ENCODE peak calls at places on chromosomes 16 and 17, in seven cellular contexts. T is IMR-90; J is GM23338; I is left ventricle myocardium inferior; E is dorsolateral prefrontal cortex; A is CD8-positive, alpha-beta T cell; P is colonic mucosa. H is an unnamed sample.
A peak's percentile ranks its signal among the peaks of the same experiment; 100 is the strongest.

GRCh38 chr17:54404259-54404658 is 496.4 kb upstream of the TOM1L1 start:
- DNase-seq in T (no peak), J (no peak), I (no peak), E (no peak), A (no peak), P (no peak), H (no peak)

GRCh38 chr17:73986641-73987177 is 216.8 kb upstream of the RPL38 start:
- DNase-seq in T (no peak), J (no peak), I (no peak), E (peak; percentile 32), A (no peak), P (no peak), H (no peak)

GRCh38 chr17:34711646-34712045 is 132.3 kb downstream of the TMEM132E start:
- DNase-seq in T (no peak), J (no peak), I (no peak), E (no peak), A (no peak), P (no peak), H (no peak)

GRCh38 chr17:19460695-19461094 is 49.7 kb downstream of the RNF112 start:
- DNase-seq in T (no peak), J (peak; percentile 34), I (no peak), E (no peak), A (no peak), P (peak; percentile 38), H (no peak)

GRCh38 chr16:81711609-81712329 is 67.3 kb upstream of the PLCG2 start:
- DNase-seq in T (peak; percentile 92), J (peak; percentile 58), I (peak; percentile 8), E (peak; percentile 72), A (no peak), P (no peak), H (no peak)

GRCh38 chr17:76688165-76688622 is 22.6 kb downstream of the MXRA7 start:
- DNase-seq in T (no peak), J (no peak), I (no peak), E (no peak), A (no peak), P (no peak), H (no peak)

GRCh38 chr17:41190328-41190727 is 641 bp downstream of the KRTAP9-1 start:
- DNase-seq in T (no peak), J (no peak), I (no peak), E (no peak), A (no peak), P (no peak), H (no peak)

GRCh38 chr16:87115646-87116045 is 201.5 kb downstream of the C16orf95 start:
- DNase-seq in T (no peak), J (no peak), I (no peak), E (no peak), A (no peak), P (no peak), H (no peak)

GRCh38 chr17:33049781-33050414 is 58.3 kb downstream of the SPACA3 start:
- DNase-seq in T (peak; percentile 48), J (peak; percentile 78), I (no peak), E (no peak), A (no peak), P (peak; percentile 68), H (peak; percentile 59)

GRCh38 chr16:84105948-84106740 is 10.6 kb downstream of the MBTPS1 start:
- DNase-seq in T (no peak), J (no peak), I (no peak), E (no peak), A (no peak), P (no peak), H (no peak)

GRCh38 chr16:67470314-67470713 is 10.6 kb downstream of the ATP6V0D1 start:
- DNase-seq in T (no peak), J (no peak), I (peak; percentile 91), E (peak; percentile 91), A (no peak), P (peak; percentile 32), H (no peak)

GRCh38 chr16:3691778-3692177 is 25.5 kb downstream of the TRAP1 start:
- DNase-seq in T (no peak), J (no peak), I (no peak), E (no peak), A (no peak), P (no peak), H (no peak)

GRCh38 chr17:8735336-8735939 is 9.2 kb downstream of the CCDC42 start:
- DNase-seq in T (no peak), J (no peak), I (no peak), E (no peak), A (no peak), P (no peak), H (no peak)

GRCh38 chr16:27441276-27441675 is 39.3 kb downstream of the IL21R start:
- DNase-seq in T (no peak), J (no peak), I (no peak), E (peak; percentile 17), A (no peak), P (no peak), H (no peak)

GRCh38 chr17:62824290-62825135 is 16.4 kb upstream of the MARCHF10 start:
- DNase-seq in T (peak; percentile 95), J (peak; percentile 89), I (no peak), E (no peak), A (no peak), P (no peak), H (no peak)

GRCh38 chr17:79952265-79952877 is 83.3 kb downstream of the TBC1D16 start:
- DNase-seq in T (no peak), J (no peak), I (peak; percentile 11), E (peak; percentile 36), A (no peak), P (no peak), H (no peak)

GRCh38 chr16:785563-786535 is 2.3 kb downstream of the RPUSD1 start:
- DNase-seq in T (peak; percentile 37), J (peak; percentile 93), I (peak; percentile 66), E (peak; percentile 77), A (peak; percentile 50), P (peak; percentile 75), H (peak; percentile 74)

GRCh38 chr17:7239091-7240027 is at the start of gene PHF23:
- DNase-seq in T (peak; percentile 99), J (peak; percentile 100), I (peak; percentile 99), E (peak; percentile 99), A (peak; percentile 93), P (peak; percentile 100), H (peak; percentile 99)
- TF ChIP-seq CTCF in T (no peak), J (no peak), I (no peak), E (peak; percentile 30), A (no peak), P (no peak), H (no peak)

DNA sequence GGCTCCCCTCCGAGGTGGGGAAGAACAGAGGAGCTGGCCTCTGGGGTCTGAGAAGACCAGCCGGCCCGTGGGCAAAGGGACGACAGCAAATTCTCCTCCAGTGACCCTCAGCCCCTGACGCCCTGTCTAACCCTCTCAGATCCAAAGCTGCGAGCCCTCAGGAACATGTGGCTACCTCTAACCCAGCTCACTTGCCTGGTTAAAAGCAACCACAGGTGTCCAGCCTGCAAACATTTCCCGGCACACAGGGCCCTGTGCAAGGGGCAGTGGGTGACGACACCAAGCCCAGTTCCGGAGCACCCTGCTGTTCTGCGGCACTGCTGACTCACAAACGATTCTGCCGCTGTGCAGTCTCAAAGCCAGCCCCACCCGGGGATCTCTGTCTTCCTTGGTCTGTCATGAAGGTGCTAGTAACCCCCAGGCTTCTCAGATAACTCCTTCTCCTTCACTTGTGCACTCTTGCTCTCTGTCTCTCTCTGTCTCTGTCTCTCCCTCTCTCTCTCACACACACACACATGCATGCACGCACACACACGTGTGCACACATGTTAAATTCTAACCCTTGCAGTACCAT is 23.0 kb downstream of the WNT3 start:
- DNase-seq in T (no peak), J (no peak), I (no peak), E (no peak), A (no peak), P (no peak), H (no peak)
- H3K4me3 ChIP-seq in T (no peak overlapping the region), J (no peak overlapping the region), I (no peak overlapping the region), E (no peak overlapping the region), A (no peak overlapping the region), P (no peak overlapping the region), H (no peak overlapping the region)

DNA sequence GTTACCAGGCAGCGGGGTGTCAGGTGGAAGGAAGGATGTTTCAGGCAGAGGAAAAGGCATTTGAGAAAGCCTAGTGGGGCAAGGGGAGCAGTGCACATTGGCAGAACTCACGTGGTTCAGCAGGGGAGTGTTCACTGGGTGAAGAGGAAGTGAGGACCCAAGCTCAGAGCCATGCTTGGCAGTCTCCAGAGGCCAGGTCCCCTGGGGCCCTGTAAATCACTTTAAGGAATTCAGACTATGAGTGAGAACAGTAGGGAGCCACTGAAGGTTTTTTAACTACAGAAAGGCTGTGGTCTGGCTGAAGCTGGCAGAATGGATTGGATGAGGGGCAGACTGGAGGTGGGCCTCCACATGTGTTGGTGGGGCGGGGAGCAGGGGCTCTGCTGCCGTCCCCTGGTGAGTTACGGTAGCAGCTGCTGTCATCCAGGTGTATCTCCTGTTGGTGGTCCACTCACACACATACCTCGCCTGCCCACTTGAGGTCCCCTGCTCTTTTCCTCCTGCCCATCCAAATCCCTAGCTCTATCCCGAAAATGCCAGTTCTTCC is 5.1 kb downstream of the CLEC16A start:
- DNase-seq in T (no peak), J (peak; percentile 86), I (no peak), E (no peak), A (no peak), P (no peak), H (peak; percentile 89)
- TF ChIP-seq CTCF in T (no peak), J (peak; percentile 36), I (no peak), E (no peak), A (no peak), P (no peak), H (peak; percentile 23)

GRCh38 chr17:50029185-50029584 is 26.7 kb upstream of the ITGA3 start:
- DNase-seq in T (no peak), J (no peak), I (no peak), E (no peak), A (no peak), P (no peak), H (no peak)

GRCh38 chr17:50026901-50027638 is 28.8 kb upstream of the ITGA3 start:
- DNase-seq in T (peak; percentile 75), J (peak; percentile 82), I (peak; percentile 84), E (peak; percentile 86), A (peak; percentile 57), P (peak; percentile 91), H (peak; percentile 72)

GRCh38 chr17:50027639-50028206 is 28.2 kb upstream of the ITGA3 start:
- DNase-seq in T (peak; percentile 96), J (peak; percentile 36), I (peak; percentile 55), E (no peak), A (no peak), P (peak; percentile 56), H (no peak)

GRCh38 chr17:50026046-50026675 is 29.7 kb upstream of the ITGA3 start:
- DNase-seq in T (no peak), J (no peak), I (no peak), E (no peak), A (no peak), P (no peak), H (no peak)

DNA sequence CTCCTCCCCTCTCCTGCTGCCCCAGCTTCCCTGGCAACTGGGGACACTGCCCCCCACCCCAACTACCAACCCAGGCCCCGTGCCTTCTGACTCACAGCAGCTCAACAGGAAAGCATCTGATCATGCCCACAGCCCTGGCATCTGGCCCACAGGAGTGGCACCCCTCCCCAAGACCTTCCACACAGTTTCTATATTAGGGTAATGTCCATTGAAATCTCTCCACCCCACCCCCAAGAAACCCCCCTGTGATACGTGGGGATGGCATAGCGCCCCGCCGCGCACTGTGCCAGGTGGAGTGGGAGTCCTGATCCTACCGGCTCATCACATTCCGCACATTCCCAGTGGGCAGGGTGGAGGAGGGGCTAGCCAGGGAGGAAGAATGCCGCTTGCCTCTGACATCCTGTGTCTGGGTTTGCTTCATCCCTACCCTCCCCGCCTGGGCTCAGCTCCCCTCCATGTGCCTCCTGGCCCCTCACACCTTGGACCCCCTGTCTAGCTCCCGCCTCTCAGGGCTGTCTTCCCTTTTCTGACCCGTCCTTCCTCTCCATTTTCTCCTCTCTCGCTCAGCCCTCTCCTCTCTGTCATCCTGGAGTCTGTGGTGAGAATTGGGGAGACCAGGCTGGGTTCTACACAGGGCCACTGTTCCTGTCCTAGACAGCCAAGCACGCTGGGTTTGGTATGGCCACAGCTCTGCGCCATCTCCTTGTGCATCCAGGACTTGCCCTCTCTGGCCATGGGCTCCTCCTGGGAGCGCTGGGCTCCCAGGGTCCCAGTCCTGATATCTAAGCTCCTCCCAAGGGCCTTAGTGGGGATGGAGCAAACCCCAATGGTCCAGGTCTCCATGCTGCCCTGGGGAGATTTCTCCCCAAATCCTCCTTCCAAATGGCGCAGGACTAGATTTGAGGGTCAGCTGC is 27.4 kb upstream of the ITGA3 start:
- DNase-seq in T (peak; percentile 30), J (peak; percentile 83), I (no peak), E (no peak), A (no peak), P (no peak), H (no peak)
- H3K4me3 ChIP-seq in T (no peak overlapping the region), J (peak overlapping the region; percentile 41), I (no peak overlapping the region), E (no peak overlapping the region), A (no peak overlapping the region), P (no peak overlapping the region), H (no peak overlapping the region)